ENCODE peak calls at places on chromosomes 6 and 20, in ten cellular contexts. J is mucosa of descending colon, Y is HFFc6, D is AG04450, U is RWPE2, W is H9, T is heart left ventricle, B is fibroblast of mammary gland, S is choroid plexus epithelial cell, E is A549. Q is an unnamed sample.

GRCh38 chr6:30263734-30264133 is 50.5 kb upstream of the TRIM26 start:
- DNase-seq in J (no peak), Y (peak), D (no peak), U (no peak), W (no peak), T (no peak), B (peak), S (peak), E (no peak), Q (no peak)

GRCh38 chr6:884570-884969 is 191.6 kb upstream of the EXOC2 start:
- DNase-seq in J (peak), Y (no peak), D (no peak), U (no peak), W (no peak), T (no peak), B (no peak), S (no peak), E (no peak), Q (no peak)

GRCh38 chr6:108895591-108895990 is 47.4 kb downstream of the ARMC2 start:
- DNase-seq in J (no peak), Y (no peak), D (no peak), U (no peak), W (no peak), T (no peak), B (peak), S (peak), E (no peak), Q (no peak)

GRCh38 chr20:47681977-47682812 is 103.1 kb downstream of the SULF2 start:
- DNase-seq in J (no peak), Y (peak), D (no peak), U (no peak), W (no peak), T (peak), B (peak), S (peak), E (no peak), Q (no peak)

GRCh38 chr20:17819395-17820093 is 119.8 kb downstream of the BANF2 start:
- DNase-seq in J (no peak), Y (no peak), D (no peak), U (no peak), W (no peak), T (no peak), B (no peak), S (no peak), E (no peak), Q (no peak)

GRCh38 chr6:130577178-130577919 is 211.5 kb downstream of the TMEM200A start:
- DNase-seq in J (peak), Y (no peak), D (no peak), U (no peak), W (no peak), T (no peak), B (no peak), S (no peak), E (no peak), Q (no peak)

GRCh38 chr20:401682-402495 is 6.2 kb upstream of the RBCK1 start:
- DNase-seq in J (peak), Y (no peak), D (peak), U (peak), W (no peak), T (no peak), B (peak), S (peak), E (peak), Q (no peak)

GRCh38 chr6:154408906-154409500 is 52.4 kb upstream of the IPCEF1 start:
- DNase-seq in J (peak), Y (no peak), D (no peak), U (no peak), W (no peak), T (peak), B (peak), S (peak), E (peak), Q (no peak)

GRCh38 chr20:57400821-57401564 is 9.8 kb downstream of the RBM38 start:
- DNase-seq in J (no peak), Y (no peak), D (no peak), U (no peak), W (no peak), T (no peak), B (no peak), S (no peak), E (no peak), Q (no peak)

GRCh38 chr6:6661684-6662083 is 73.2 kb downstream of the LY86 start:
- DNase-seq in J (peak), Y (no peak), D (no peak), U (no peak), W (no peak), T (peak), B (peak), S (peak), E (no peak), Q (no peak)

GRCh38 chr6:36888654-36889481 is 3.1 kb downstream of the C6orf89 start:
- DNase-seq in J (no peak), Y (no peak), D (no peak), U (no peak), W (no peak), T (no peak), B (no peak), S (no peak), E (no peak), Q (no peak)

GRCh38 chr20:32808438-32808837 is 11.3 kb upstream of the MAPRE1 start:
- DNase-seq in J (no peak), Y (no peak), D (no peak), U (no peak), W (no peak), T (no peak), B (peak), S (no peak), E (no peak), Q (no peak)

GRCh38 chr6:141482773-141483172 is 650.0 kb upstream of the GJE1 start:
- DNase-seq in J (no peak), Y (no peak), D (no peak), U (no peak), W (no peak), T (no peak), B (peak), S (peak), E (no peak), Q (no peak)

GRCh38 chr6:157428418-157429202 is 47.6 kb downstream of the ZDHHC14 start:
- DNase-seq in J (no peak), Y (peak), D (no peak), U (no peak), W (no peak), T (no peak), B (peak), S (no peak), E (peak), Q (no peak)

GRCh38 chr6:155117266-155117665 is 122.2 kb downstream of the TIAM2 start:
- DNase-seq in J (no peak), Y (peak), D (peak), U (no peak), W (no peak), T (no peak), B (peak), S (peak), E (no peak), Q (no peak)

GRCh38 chr20:51050636-51051035 is 27.7 kb upstream of the KCNG1 start:
- DNase-seq in J (no peak), Y (no peak), D (no peak), U (peak), W (no peak), T (no peak), B (no peak), S (peak), E (no peak), Q (no peak)

GRCh38 chr6:98769546-98769945 is 64.8 kb upstream of the POU3F2 start:
- DNase-seq in J (peak), Y (no peak), D (no peak), U (no peak), W (peak), T (no peak), B (peak), S (peak), E (peak), Q (no peak)

GRCh38 chr20:61573415-61574305 is 321.6 kb downstream of the CDH4 start:
- DNase-seq in J (no peak), Y (no peak), D (no peak), U (no peak), W (no peak), T (no peak), B (no peak), S (no peak), E (no peak), Q (no peak)

GRCh38 chr6:133041020-133041419 is 200.1 kb upstream of the EYA4 start:
- DNase-seq in J (no peak), Y (no peak), D (no peak), U (no peak), W (no peak), T (peak), B (no peak), S (no peak), E (no peak), Q (no peak)

GRCh38 chr6:166369741-166370140 is 13.0 kb downstream of the MPC1 start:
- DNase-seq in J (no peak), Y (no peak), D (no peak), U (no peak), W (no peak), T (no peak), B (no peak), S (no peak), E (no peak), Q (no peak)

GRCh38 chr6:148524976-148525375 is 182.3 kb downstream of the SASH1 start:
- DNase-seq in J (no peak), Y (peak), D (no peak), U (no peak), W (no peak), T (no peak), B (peak), S (peak), E (no peak), Q (no peak)

GRCh38 chr6:13367396-13367795 is 39.1 kb upstream of the TBC1D7 start:
- DNase-seq in J (no peak), Y (no peak), D (no peak), U (no peak), W (no peak), T (no peak), B (no peak), S (no peak), E (no peak), Q (no peak)

GRCh38 chr6:45486739-45487138 is 109.0 kb upstream of the SUPT3H start:
- DNase-seq in J (no peak), Y (no peak), D (no peak), U (no peak), W (no peak), T (no peak), B (no peak), S (no peak), E (no peak), Q (no peak)

GRCh38 chr6:6858533-6858982 is 249.2 kb upstream of the RREB1 start:
- DNase-seq in J (no peak), Y (no peak), D (no peak), U (no peak), W (no peak), T (no peak), B (no peak), S (no peak), E (no peak), Q (no peak)

GRCh38 chr6:41785254-41785653 is 2.2 kb upstream of the TOMM6 start:
- DNase-seq in J (no peak), Y (no peak), D (no peak), U (no peak), W (no peak), T (peak), B (no peak), S (no peak), E (no peak), Q (no peak)

GRCh38 chr20:62356948-62357667 is 10.0 kb downstream of the LAMA5 start:
- DNase-seq in J (no peak), Y (no peak), D (no peak), U (no peak), W (no peak), T (peak), B (peak), S (peak), E (no peak), Q (no peak)

GRCh38 chr6:42781811-42782688 is at the start of gene BICRAL:
- DNase-seq in J (peak), Y (peak), D (peak), U (no peak), W (peak), T (peak), B (peak), S (peak), E (peak), Q (no peak)

GRCh38 chr6:155493694-155494143 is 38.1 kb upstream of the NOX3 start:
- DNase-seq in J (peak), Y (peak), D (peak), U (peak), W (no peak), T (no peak), B (peak), S (peak), E (peak), Q (no peak)

GRCh38 chr20:61562897-61563504 is 310.9 kb downstream of the CDH4 start:
- DNase-seq in J (no peak), Y (no peak), D (no peak), U (no peak), W (no peak), T (no peak), B (no peak), S (no peak), E (no peak), Q (no peak)

GRCh38 chr6:2258112-2258511 is 12.7 kb upstream of the GMDS start:
- DNase-seq in J (no peak), Y (no peak), D (no peak), U (no peak), W (no peak), T (no peak), B (no peak), S (no peak), E (no peak), Q (no peak)

GRCh38 chr20:37943501-37944455 is 40.9 kb downstream of the VSTM2L start:
- DNase-seq in J (no peak), Y (no peak), D (no peak), U (peak), W (peak), T (no peak), B (no peak), S (no peak), E (no peak), Q (no peak)

GRCh38 chr6:2857185-2857579 is 15.5 kb upstream of the SERPINB1 start:
- DNase-seq in J (no peak), Y (no peak), D (no peak), U (no peak), W (no peak), T (no peak), B (no peak), S (no peak), E (no peak), Q (no peak)

GRCh38 chr6:30719356-30719755 is 796 bp upstream of the TUBB start:
- DNase-seq in J (no peak), Y (no peak), D (no peak), U (no peak), W (no peak), T (no peak), B (no peak), S (no peak), E (no peak), Q (no peak)

GRCh38 chr20:23350855-23351838 is 556 bp downstream of the NXT1 start:
- DNase-seq in J (peak), Y (peak), D (no peak), U (no peak), W (peak), T (peak), B (peak), S (peak), E (peak), Q (peak)

GRCh38 chr20:58372836-58373235 is 16.2 kb upstream of the VAPB start:
- DNase-seq in J (no peak), Y (no peak), D (no peak), U (peak), W (peak), T (no peak), B (no peak), S (peak), E (no peak), Q (no peak)

GRCh38 chr20:61724376-61724775 is 341.3 kb downstream of the TAF4 start:
- DNase-seq in J (no peak), Y (no peak), D (no peak), U (peak), W (peak), T (no peak), B (no peak), S (peak), E (peak), Q (no peak)

GRCh38 chr6:114735118-114735730 is 392.4 kb upstream of the HS3ST5 start:
- DNase-seq in J (no peak), Y (no peak), D (no peak), U (no peak), W (no peak), T (no peak), B (no peak), S (no peak), E (no peak), Q (no peak)
- TF ChIP-seq CTCF in J (no peak), Y (no peak), D (no peak), U (no peak), W (peak), T (no peak), B (no peak), S (no peak), E (no peak), Q (no peak)

DNA sequence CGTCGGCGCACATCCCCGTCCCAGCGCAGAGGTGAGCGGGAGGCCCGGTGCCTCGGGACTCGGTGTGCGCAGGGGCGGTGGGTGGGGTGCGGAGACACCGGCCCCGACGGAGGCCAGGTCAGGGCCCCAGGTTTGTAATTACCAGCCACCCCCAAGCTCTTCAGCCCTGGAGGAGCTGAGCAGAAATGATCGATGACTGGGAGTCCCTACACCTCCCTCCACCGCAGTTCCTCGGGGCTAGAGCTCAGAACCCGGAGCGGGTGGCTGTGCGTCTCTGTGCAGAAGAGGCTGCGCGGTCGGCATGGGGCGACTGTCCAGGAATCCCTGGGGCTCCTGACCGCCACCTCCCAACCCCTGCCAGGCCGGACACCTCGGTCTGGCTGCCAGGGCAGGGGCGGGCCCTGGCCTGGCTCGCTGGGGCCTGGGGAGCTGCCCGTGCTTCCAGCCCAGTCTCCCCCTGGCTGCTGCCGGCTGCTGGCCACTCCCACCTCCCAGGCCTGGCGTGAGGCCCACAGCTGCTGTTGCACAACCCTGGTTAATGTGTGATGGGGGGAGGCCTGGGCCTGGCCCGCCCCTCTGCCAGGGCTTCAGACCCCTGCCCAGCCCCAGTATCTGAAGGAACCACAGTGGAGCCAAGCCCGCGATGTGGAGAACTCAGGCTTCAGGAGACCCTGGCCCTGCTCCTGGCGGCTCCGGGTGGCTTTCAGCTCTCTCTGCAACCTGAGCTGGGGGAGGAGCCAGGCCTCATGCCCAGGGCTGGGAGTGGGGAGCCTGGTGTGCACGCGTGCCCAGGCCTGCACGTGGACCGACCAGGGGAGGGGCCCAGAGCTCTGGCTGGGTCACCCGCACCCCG is 1.2 kb downstream of the SLC2A4RG start:
- DNase-seq in J (peak), Y (peak), D (peak), U (peak), W (peak), T (peak), B (peak), S (peak), E (peak), Q (peak)
- TF ChIP-seq CTCF in J (no peak), Y (peak), D (peak), U (peak), W (no peak), T (no peak), B (no peak), S (peak), E (no peak), Q (no peak)

DNA sequence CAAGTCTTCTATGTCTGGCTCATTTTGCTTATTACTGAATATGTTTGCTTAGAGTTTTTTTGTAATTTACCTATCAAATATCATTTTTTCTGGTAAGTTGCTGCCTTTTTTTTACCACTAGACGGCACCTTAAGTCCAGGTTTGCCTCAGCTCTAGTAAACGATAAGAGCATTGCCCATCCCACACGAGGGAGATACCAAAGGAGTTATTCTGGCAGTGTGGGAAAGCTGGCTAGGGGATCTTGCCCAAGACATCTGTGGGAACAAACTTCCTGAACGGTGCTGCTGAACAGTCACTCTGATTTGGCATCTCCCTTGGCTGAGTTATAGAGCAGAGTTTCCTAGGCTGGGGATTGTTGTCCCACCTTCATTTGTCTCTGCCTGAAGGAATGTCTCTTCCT is 306.4 kb downstream of the COL12A1 start:
- DNase-seq in J (no peak), Y (peak), D (no peak), U (no peak), W (no peak), T (no peak), B (peak), S (peak), E (no peak), Q (no peak)
- TF ChIP-seq CTCF in J (no peak), Y (peak), D (peak), U (peak), W (peak), T (no peak), B (peak), S (peak), E (no peak), Q (no peak)

GRCh38 chr6:46676604-46677313 is 10.9 kb upstream of the TDRD6 start:
- DNase-seq in J (no peak), Y (no peak), D (no peak), U (no peak), W (no peak), T (no peak), B (no peak), S (no peak), E (no peak), Q (no peak)

GRCh38 chr6:46674410-46674809 is 13.3 kb upstream of the TDRD6 start:
- DNase-seq in J (no peak), Y (no peak), D (no peak), U (no peak), W (no peak), T (no peak), B (no peak), S (no peak), E (no peak), Q (no peak)

GRCh38 chr6:46677314-46677654 is 10.4 kb upstream of the TDRD6 start:
- DNase-seq in J (no peak), Y (no peak), D (no peak), U (no peak), W (no peak), T (no peak), B (no peak), S (peak), E (peak), Q (no peak)
- TF ChIP-seq CTCF in J (no peak), Y (no peak), D (peak), U (peak), W (peak), T (no peak), B (peak), S (peak), E (no peak), Q (no peak)

GRCh38 chr6:96394727-96395126 is 126.9 kb upstream of the UFL1 start:
- DNase-seq in J (no peak), Y (no peak), D (no peak), U (no peak), W (no peak), T (no peak), B (no peak), S (no peak), E (no peak), Q (no peak)
- TF ChIP-seq CTCF in J (no peak), Y (no peak), D (no peak), U (no peak), W (peak), T (no peak), B (no peak), S (no peak), E (no peak), Q (no peak)

DNA sequence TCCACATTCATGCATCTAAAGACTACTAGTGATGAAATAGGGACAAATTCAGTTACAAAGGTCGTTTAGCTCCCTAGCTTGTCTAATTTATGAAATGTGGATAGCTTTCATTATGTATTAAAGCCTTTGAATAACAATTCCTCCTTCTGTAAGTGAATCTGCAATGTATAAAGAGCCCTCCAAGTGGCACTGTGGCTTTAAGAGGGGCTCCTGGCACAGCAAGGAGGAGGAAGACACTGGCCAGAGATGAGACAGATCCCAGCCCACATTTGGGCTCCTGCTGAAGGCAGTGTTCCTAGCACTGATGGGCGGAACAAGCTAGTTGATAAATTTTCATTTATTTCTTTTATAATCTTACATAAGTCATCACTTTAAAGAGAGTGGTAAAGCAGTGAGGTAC is 17.6 kb upstream of the FUCA2 start:
- DNase-seq in J (no peak), Y (no peak), D (no peak), U (no peak), W (no peak), T (no peak), B (no peak), S (peak), E (no peak), Q (no peak)
- TF ChIP-seq CTCF in J (no peak), Y (peak), D (peak), U (peak), W (peak), T (no peak), B (peak), S (peak), E (no peak), Q (no peak)

Q was measured in omental fat pad.